ENCODE peak calls at places on chromosomes 4 and X, in ten cellular contexts. R is right cardiac atrium; L is left ventricle myocardium inferior; W is aorta; H is heart right ventricle; Z is fibroblast of villous mesenchyme; D is CD4-positive, CD25-positive, alpha-beta regulatory T cell; T is Caco-2; Q is dorsolateral prefrontal cortex; V is GM23248. U is an unnamed sample.

GRCh38 chrX:132591719-132592275 is 103.0 kb upstream of the MBNL3 start:
- DNase-seq in R (no peak), L (no peak), W (no peak), H (no peak), Z (no peak), D (no peak), T (no peak), Q (no peak), V (no peak), U (no peak)

GRCh38 chrX:130974323-130974722 is 71.3 kb upstream of the ENOX2 start:
- DNase-seq in R (no peak), L (no peak), W (no peak), H (no peak), Z (no peak), D (no peak), T (no peak), Q (no peak), V (peak; percentile 61), U (no peak)

GRCh38 chr4:7783560-7783959 is 156.1 kb downstream of the AFAP1 start:
- DNase-seq in R (no peak), L (no peak), W (peak; percentile 9), H (no peak), Z (no peak), D (no peak), T (no peak), Q (no peak), V (no peak), U (no peak)

GRCh38 chr4:7774301-7775019 is 165.2 kb downstream of the AFAP1 start:
- DNase-seq in R (no peak), L (no peak), W (peak; percentile 43), H (no peak), Z (no peak), D (no peak), T (no peak), Q (no peak), V (no peak), U (no peak)

GRCh38 chrX:72576161-72576896 is 3.7 kb upstream of the HDAC8 start:
- DNase-seq in R (no peak), L (no peak), W (no peak), H (no peak), Z (peak; percentile 77), D (no peak), T (no peak), Q (no peak), V (peak; percentile 70), U (no peak)

GRCh38 chrX:34863906-34864305 is 78.7 kb upstream of the FAM47B start:
- DNase-seq in R (no peak), L (no peak), W (no peak), H (no peak), Z (no peak), D (no peak), T (no peak), Q (no peak), V (no peak), U (no peak)

GRCh38 chr4:2570551-2571222 is 34.2 kb downstream of the FAM193A start:
- DNase-seq in R (no peak), L (peak; percentile 24), W (no peak), H (no peak), Z (no peak), D (peak; percentile 87), T (no peak), Q (no peak), V (no peak), U (no peak)

GRCh38 chr4:158255727-158256324 is 45.5 kb downstream of the TMEM144 start:
- DNase-seq in R (no peak), L (no peak), W (no peak), H (no peak), Z (peak; percentile 62), D (peak; percentile 16), T (no peak), Q (no peak), V (peak; percentile 77), U (no peak)

GRCh38 chr4:54513231-54513630 is 144.5 kb upstream of the KIT start:
- DNase-seq in R (peak; percentile 65), L (peak; percentile 26), W (no peak), H (no peak), Z (peak; percentile 69), D (no peak), T (no peak), Q (no peak), V (peak; percentile 95), U (no peak)

GRCh38 chr4:37605843-37606565 is 80.2 kb downstream of the RELL1 start:
- DNase-seq in R (no peak), L (no peak), W (no peak), H (no peak), Z (no peak), D (no peak), T (no peak), Q (no peak), V (no peak), U (no peak)

DNA sequence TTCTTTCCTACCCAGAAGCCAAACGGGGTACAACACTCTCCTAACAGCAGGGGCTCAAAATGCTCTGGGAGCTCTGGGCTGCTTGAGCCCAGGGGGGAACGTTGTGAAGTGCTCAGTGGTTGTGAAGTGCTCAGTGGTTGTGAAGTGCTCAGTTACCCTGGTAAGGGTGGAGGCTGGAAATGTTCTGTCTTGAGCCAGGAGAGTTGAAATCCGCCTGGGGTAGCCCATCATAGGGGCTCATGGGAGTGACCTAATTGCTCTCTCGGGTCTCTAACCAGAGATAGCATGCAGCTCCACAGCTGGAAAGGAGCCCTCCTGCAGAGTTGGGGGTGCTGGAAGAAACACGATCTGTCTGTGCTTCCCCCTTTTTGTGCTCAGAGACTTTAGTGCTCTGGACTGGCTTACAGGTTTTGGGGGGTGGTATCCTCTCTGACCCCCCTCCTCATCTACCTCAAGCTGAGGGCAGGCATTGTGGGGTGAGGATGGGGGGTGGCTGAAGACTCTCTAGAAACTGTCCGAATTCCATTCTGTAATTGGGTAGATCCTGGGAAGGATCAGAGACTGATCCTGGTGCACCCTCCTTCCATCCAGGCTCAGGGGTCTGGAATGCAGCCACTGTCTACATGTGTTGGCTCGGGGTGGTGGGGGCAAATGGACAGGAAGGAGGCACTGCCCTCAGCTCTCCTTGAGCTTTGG is 2.7 kb downstream of the EFNB1 start:
- DNase-seq in R (no peak), L (no peak), W (no peak), H (no peak), Z (no peak), D (no peak), T (no peak), Q (no peak), V (no peak), U (peak; percentile 81)
- H3K4me3 ChIP-seq in R (peak overlapping the region; percentile 92), L (peak overlapping the region; percentile 88), W (no peak overlapping the region), H (peak overlapping the region; percentile 72), Z (peak overlapping the region; percentile 72), D (peak overlapping the region; percentile 19), T (no peak overlapping the region), Q (peak overlapping the region; percentile 65), V (peak overlapping the region; percentile 84), U (peak overlapping the region; percentile 8)

GRCh38 chrX:2848806-2849420 is 20.2 kb downstream of the GYG2 start:
- DNase-seq in R (no peak), L (no peak), W (no peak), H (no peak), Z (peak; percentile 56), D (no peak), T (peak; percentile 55), Q (no peak), V (peak; percentile 43), U (no peak)
- H3K4me3 ChIP-seq in R (no peak overlapping the region), L (no peak overlapping the region), W (no peak overlapping the region), H (no peak overlapping the region), Z (peak overlapping the region; percentile 18), D (no peak overlapping the region), T (no peak overlapping the region), Q (no peak overlapping the region), V (peak overlapping the region; percentile 65), U (no peak overlapping the region)

DNA sequence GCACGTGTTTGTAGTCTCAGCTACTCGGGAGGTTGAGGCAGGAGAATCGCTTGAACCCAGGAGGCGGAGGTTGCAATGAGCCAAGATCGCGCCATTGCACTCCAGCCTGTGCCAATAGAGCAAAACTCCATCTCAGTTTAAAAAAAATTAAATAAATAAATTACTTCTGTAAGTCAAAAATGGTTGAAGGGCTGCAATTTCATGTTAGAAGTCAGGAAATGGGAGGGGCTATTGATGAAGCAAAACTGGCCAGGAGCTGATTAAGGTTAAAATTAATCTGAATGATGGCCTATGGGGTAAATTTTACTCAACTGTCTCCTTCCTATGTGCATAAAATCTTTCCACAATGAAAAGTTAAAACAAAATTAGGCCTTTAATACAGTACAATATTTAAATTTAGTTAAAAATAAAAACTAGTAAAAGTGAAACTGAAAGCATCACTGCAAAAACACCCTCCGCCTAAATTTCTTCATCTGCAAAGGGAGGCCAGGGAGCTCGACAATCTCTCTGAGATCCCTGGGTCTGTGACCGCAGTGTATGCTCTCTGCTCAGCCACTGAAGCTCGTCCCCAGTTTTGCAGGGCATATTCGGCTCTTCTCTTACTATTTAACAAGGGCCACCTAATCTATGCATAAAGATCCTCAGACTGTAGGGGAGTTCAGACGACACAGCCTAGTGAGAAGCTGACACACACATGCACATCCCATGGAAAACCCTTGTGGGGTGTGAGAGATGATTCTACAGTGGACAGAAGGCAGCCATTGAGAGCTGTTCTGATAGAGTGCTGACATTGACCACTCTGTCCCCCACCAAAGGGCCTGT is 57.2 kb downstream of the IRF2 start:
- DNase-seq in R (no peak), L (no peak), W (no peak), H (no peak), Z (peak; percentile 75), D (peak; percentile 87), T (no peak), Q (no peak), V (peak; percentile 49), U (no peak)
- H3K4me3 ChIP-seq in R (peak overlapping the region; percentile 43), L (peak overlapping the region; percentile 50), W (no peak overlapping the region), H (peak overlapping the region; percentile 10), Z (peak overlapping the region; percentile 46), D (peak overlapping the region; percentile 87), T (no peak overlapping the region), Q (no peak overlapping the region), V (peak overlapping the region; percentile 43), U (no peak overlapping the region)

DNA sequence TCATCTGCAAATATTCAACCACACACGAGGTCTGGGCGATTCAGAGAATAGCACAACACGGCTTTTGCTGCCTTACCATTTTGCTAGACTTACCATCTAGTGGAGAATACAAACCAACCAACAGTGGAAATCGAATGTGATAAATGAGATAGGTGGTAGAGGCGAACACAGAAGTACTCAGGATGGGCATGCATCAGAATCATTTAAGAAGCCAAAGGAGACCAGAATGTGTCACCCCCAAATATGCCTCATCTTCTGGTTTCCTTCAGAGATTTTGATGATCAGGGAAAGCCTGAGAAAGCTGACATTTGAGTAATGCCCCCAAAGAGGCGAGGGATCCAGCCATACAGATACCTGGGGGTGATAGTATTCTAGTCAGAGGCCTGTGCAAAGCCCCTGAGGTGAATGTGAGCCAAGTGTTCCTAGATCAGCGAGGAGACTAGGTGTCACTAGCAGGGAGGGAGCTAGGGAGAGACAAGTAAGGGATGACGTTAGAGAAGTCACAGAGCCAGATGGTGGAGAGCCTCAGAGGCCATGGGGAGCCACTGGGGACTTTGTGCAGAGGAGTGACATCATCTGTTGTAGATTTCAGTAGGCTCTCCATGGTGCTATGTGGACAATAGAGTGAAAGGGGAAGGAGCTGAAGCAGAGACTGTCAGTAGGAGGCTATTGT is 1.7 kb downstream of the MTMR1 start:
- DNase-seq in R (no peak), L (no peak), W (no peak), H (no peak), Z (no peak), D (peak; percentile 34), T (no peak), Q (no peak), V (no peak), U (no peak)
- H3K4me3 ChIP-seq in R (no peak overlapping the region), L (peak overlapping the region; percentile 69), W (no peak overlapping the region), H (peak overlapping the region; percentile 52), Z (no peak overlapping the region), D (peak overlapping the region; percentile 79), T (no peak overlapping the region), Q (no peak overlapping the region), V (peak overlapping the region; percentile 81), U (no peak overlapping the region)

GRCh38 chr4:166972071-166972470 is 262.2 kb downstream of the SPOCK3 start:
- DNase-seq in R (no peak), L (no peak), W (no peak), H (no peak), Z (peak; percentile 0), D (no peak), T (no peak), Q (no peak), V (no peak), U (no peak)
- H3K4me3 ChIP-seq in R (no peak overlapping the region), L (no peak overlapping the region), W (no peak overlapping the region), H (no peak overlapping the region), Z (no peak overlapping the region), D (no peak overlapping the region), T (no peak overlapping the region), Q (no peak overlapping the region), V (no peak overlapping the region), U (no peak overlapping the region)